ENCODE peak calls at places on chromosomes 16 and 17, in six cellular contexts. Z is bronchial epithelial cell, U is left lung, L is body of pancreas, V is breast epithelium, Y is WERI-Rb-1. M is an unnamed sample.

GRCh38 chr16:10976663-10977062 is 32.3 kb downstream of the CLEC16A start:
- DNase-seq in Z (no peak), U (no peak), L (no peak), V (no peak), Y (peak), M (peak)

GRCh38 chr17:17366941-17367885 is 64.0 kb downstream of the NT5M start:
- DNase-seq in Z (no peak), U (peak), L (no peak), V (no peak), Y (peak), M (no peak)

GRCh38 chr17:82301916-82302497 is 15.4 kb downstream of the CD7 start:
- DNase-seq in Z (peak), U (peak), L (no peak), V (peak), Y (no peak), M (no peak)

GRCh38 chr17:60630352-60630751 is 30.4 kb downstream of the PPM1D start:
- DNase-seq in Z (no peak), U (no peak), L (peak), V (no peak), Y (no peak), M (peak)

GRCh38 chr17:29390856-29391631 is 881 bp downstream of the TAOK1 start:
- DNase-seq in Z (peak), U (no peak), L (no peak), V (no peak), Y (peak), M (peak)

GRCh38 chr17:7215652-7216139 is 3.9 kb downstream of the DLG4 start:
- DNase-seq in Z (no peak), U (no peak), L (no peak), V (no peak), Y (peak), M (no peak)

GRCh38 chr17:81684442-81684911 is 666 bp downstream of the HGS start:
- DNase-seq in Z (peak), U (no peak), L (no peak), V (no peak), Y (no peak), M (no peak)

GRCh38 chr16:5793556-5793955 is 696.0 kb upstream of the EEF2KMT start:
- DNase-seq in Z (no peak), U (no peak), L (no peak), V (no peak), Y (no peak), M (no peak)

GRCh38 chr17:50290074-50290702 is 15.9 kb downstream of the TMEM92 start:
- DNase-seq in Z (peak), U (no peak), L (peak), V (peak), Y (no peak), M (no peak)

GRCh38 chr17:72640415-72641165 is 451.9 kb downstream of the SLC39A11 start:
- DNase-seq in Z (no peak), U (peak), L (peak), V (no peak), Y (no peak), M (no peak)

GRCh38 chr16:22189473-22190168 is 16.5 kb upstream of the EEF2K start:
- DNase-seq in Z (peak), U (no peak), L (peak), V (peak), Y (peak), M (peak)

GRCh38 chr17:75830168-75831031 is 13.8 kb downstream of the UNC13D start:
- DNase-seq in Z (no peak), U (peak), L (peak), V (no peak), Y (peak), M (peak)

GRCh38 chr16:55120408-55120807 is 189.7 kb downstream of the IRX5 start:
- DNase-seq in Z (peak), U (no peak), L (no peak), V (no peak), Y (peak), M (peak)

GRCh38 chr17:9259419-9259818 is 238.1 kb downstream of the NTN1 start:
- DNase-seq in Z (no peak), U (peak), L (peak), V (peak), Y (no peak), M (no peak)

GRCh38 chr17:2971851-2972250 is 91.6 kb downstream of the OR1D5 start:
- DNase-seq in Z (no peak), U (no peak), L (no peak), V (no peak), Y (no peak), M (no peak)

GRCh38 chr16:17450291-17450690 is 20.5 kb downstream of the XYLT1 start:
- DNase-seq in Z (no peak), U (no peak), L (no peak), V (no peak), Y (no peak), M (no peak)

GRCh38 chr16:19375561-19376158 is 42.0 kb upstream of the TMC5 start:
- DNase-seq in Z (peak), U (no peak), L (peak), V (peak), Y (peak), M (peak)

GRCh38 chr17:16466407-16466806 is 25.6 kb downstream of the LRRC75A start:
- DNase-seq in Z (no peak), U (no peak), L (peak), V (no peak), Y (no peak), M (no peak)

GRCh38 chr17:19313746-19314651 is 48.5 kb downstream of the B9D1 start:
- DNase-seq in Z (no peak), U (peak), L (no peak), V (no peak), Y (no peak), M (no peak)

GRCh38 chr17:9057310-9057709 is 36.0 kb downstream of the NTN1 start:
- DNase-seq in Z (no peak), U (no peak), L (no peak), V (no peak), Y (no peak), M (no peak)

GRCh38 chr16:87583453-87584131 is 18.7 kb upstream of the JPH3 start:
- DNase-seq in Z (no peak), U (peak), L (no peak), V (no peak), Y (no peak), M (peak)

GRCh38 chr16:2912330-2913199 is 834 bp downstream of the FLYWCH1 start:
- DNase-seq in Z (no peak), U (peak), L (peak), V (no peak), Y (no peak), M (peak)

GRCh38 chr16:89004209-89004831 is 27.3 kb upstream of the CBFA2T3 start:
- DNase-seq in Z (no peak), U (peak), L (peak), V (no peak), Y (peak), M (peak)

GRCh38 chr16:11136600-11136999 is 119.4 kb downstream of the SOCS1 start:
- DNase-seq in Z (no peak), U (no peak), L (peak), V (peak), Y (no peak), M (no peak)

GRCh38 chr17:72713701-72714100 is 378.8 kb downstream of the SLC39A11 start:
- DNase-seq in Z (no peak), U (no peak), L (no peak), V (no peak), Y (no peak), M (no peak)

GRCh38 chr17:69558796-69559195 is 144.3 kb downstream of the MAP2K6 start:
- DNase-seq in Z (peak), U (no peak), L (no peak), V (no peak), Y (no peak), M (no peak)

GRCh38 chr17:34542700-34543336 is 36.6 kb upstream of the TMEM132E start:
- DNase-seq in Z (peak), U (no peak), L (peak), V (no peak), Y (peak), M (peak)

GRCh38 chr16:61148930-61149329 is 887.3 kb downstream of the CDH8 start:
- DNase-seq in Z (no peak), U (no peak), L (no peak), V (no peak), Y (peak), M (no peak)

GRCh38 chr17:49434821-49435581 is 20.3 kb upstream of the PHB1 start:
- DNase-seq in Z (peak), U (no peak), L (peak), V (peak), Y (peak), M (peak)

GRCh38 chr17:65057520-65058075 is 1.1 kb upstream of the GNA13 start:
- DNase-seq in Z (peak), U (no peak), L (peak), V (peak), Y (no peak), M (no peak)

GRCh38 chr16:60648260-60648659 is 1388.0 kb downstream of the CDH8 start:
- DNase-seq in Z (peak), U (no peak), L (no peak), V (no peak), Y (no peak), M (no peak)

GRCh38 chr16:89574681-89575246 is 794 bp upstream of the CPNE7 start:
- DNase-seq in Z (peak), U (no peak), L (peak), V (no peak), Y (no peak), M (peak)

GRCh38 chr17:752620-753219 is 656 bp upstream of the GEMIN4 start:
- DNase-seq in Z (no peak), U (peak), L (peak), V (peak), Y (no peak), M (no peak)

GRCh38 chr16:73565263-73565662 is 517.3 kb upstream of the ZFHX3 start:
- DNase-seq in Z (peak), U (no peak), L (no peak), V (no peak), Y (no peak), M (no peak)

GRCh38 chr17:27329146-27329805 is 35.4 kb downstream of the WSB1 start:
- DNase-seq in Z (no peak), U (no peak), L (no peak), V (no peak), Y (no peak), M (no peak)

GRCh38 chr16:74984194-74984669 is 691 bp downstream of the WDR59 start:
- DNase-seq in Z (peak), U (no peak), L (no peak), V (no peak), Y (no peak), M (peak)

GRCh38 chr16:12318661-12319463 is 342.3 kb downstream of the SNX29 start:
- DNase-seq in Z (no peak), U (no peak), L (no peak), V (no peak), Y (no peak), M (no peak)

GRCh38 chr17:10730956-10731879 is 1.4 kb upstream of the TMEM220 start:
- DNase-seq in Z (no peak), U (no peak), L (no peak), V (no peak), Y (no peak), M (no peak)

GRCh38 chr17:10733666-10734065 is 3.8 kb upstream of the TMEM220 start:
- DNase-seq in Z (no peak), U (no peak), L (no peak), V (no peak), Y (no peak), M (no peak)

GRCh38 chr17:10728331-10728730 is 1.5 kb downstream of the TMEM220 start:
- DNase-seq in Z (no peak), U (no peak), L (no peak), V (no peak), Y (no peak), M (no peak)

GRCh38 chr17:10727192-10727591 is 2.6 kb downstream of the TMEM220 start:
- DNase-seq in Z (peak), U (no peak), L (no peak), V (no peak), Y (no peak), M (no peak)

DNA sequence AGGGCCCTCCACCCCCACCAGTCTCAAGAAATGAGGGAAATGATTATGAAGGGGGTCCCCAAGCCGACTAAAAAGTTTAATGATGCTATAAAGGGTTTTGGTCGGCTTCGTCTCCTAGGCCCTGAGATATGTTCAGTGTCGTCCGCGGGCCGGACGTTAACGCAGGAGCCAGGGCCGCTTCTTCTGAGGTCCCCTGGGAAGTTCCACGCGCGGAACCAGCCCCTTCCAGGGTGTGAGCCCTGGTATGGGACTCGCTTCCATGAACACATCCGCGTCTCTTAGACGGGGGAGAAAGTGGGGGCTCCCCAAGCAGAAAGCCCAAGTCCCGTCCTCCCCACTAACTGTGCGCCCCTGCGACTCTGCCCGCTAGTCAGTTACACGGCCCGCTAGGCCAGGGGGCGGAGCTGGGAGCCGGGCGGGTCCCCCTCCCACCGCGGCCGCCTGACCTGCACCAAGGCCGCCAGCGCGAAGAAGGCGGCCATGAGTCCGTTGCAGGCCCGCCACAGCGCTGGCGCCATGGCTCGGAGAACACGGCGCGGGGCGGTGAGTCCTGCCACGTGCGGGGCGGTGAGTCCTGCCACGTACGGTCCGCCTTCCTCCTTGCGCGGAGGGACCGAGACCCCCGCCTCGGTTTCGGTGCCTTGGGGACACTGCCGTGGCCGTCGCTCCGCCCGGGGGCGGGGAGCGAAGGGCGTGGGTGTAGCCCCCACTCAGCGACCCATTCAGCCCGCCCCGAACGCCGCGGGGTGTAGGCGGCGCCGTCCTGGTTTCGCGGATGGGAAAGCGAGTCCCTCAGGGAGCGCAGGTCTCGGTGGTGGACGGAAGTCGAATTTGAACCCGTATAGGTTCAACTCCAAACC is at the start of gene TMEM220:
- DNase-seq in Z (peak), U (peak), L (peak), V (peak), Y (peak), M (peak)
- H3K4me3 ChIP-seq in Z (peak), U (peak), L (peak), V (peak), Y (peak), M (peak)

GRCh38 chr16:66207139-66207863 is 159.2 kb upstream of the CDH5 start:
- DNase-seq in Z (no peak), U (no peak), L (no peak), V (peak), Y (no peak), M (peak)
- TF ChIP-seq CTCF in Z (no peak), U (no peak), L (no peak), V (no peak), Y (no peak), M (no peak)

GRCh38 chr16:49716268-49716667 is 139.6 kb downstream of the ZNF423 start:
- DNase-seq in Z (no peak), U (no peak), L (no peak), V (no peak), Y (no peak), M (no peak)

GRCh38 chr16:49712106-49712505 is 143.8 kb downstream of the ZNF423 start:
- DNase-seq in Z (no peak), U (no peak), L (no peak), V (no peak), Y (no peak), M (no peak)

GRCh38 chr16:49712567-49712966 is 143.3 kb downstream of the ZNF423 start:
- DNase-seq in Z (no peak), U (no peak), L (no peak), V (no peak), Y (no peak), M (no peak)

GRCh38 chr16:49717693-49718092 is 138.2 kb downstream of the ZNF423 start:
- DNase-seq in Z (no peak), U (no peak), L (no peak), V (no peak), Y (no peak), M (no peak)

GRCh38 chr16:49713770-49714169 is 142.1 kb downstream of the ZNF423 start:
- DNase-seq in Z (no peak), U (no peak), L (no peak), V (no peak), Y (no peak), M (no peak)
- H3K4me3 ChIP-seq in Z (no peak), U (no peak), L (no peak), V (no peak), Y (no peak), M (no peak)

GRCh38 chr16:71648162-71648561 is 22.2 kb downstream of the MARVELD3 start:
- DNase-seq in Z (no peak), U (no peak), L (peak), V (no peak), Y (no peak), M (no peak)

GRCh38 chr16:71648921-71649320 is 22.9 kb downstream of the MARVELD3 start:
- DNase-seq in Z (peak), U (no peak), L (no peak), V (no peak), Y (no peak), M (no peak)

GRCh38 chr16:71647391-71647790 is 21.4 kb downstream of the MARVELD3 start:
- DNase-seq in Z (no peak), U (no peak), L (peak), V (no peak), Y (no peak), M (no peak)

DNA sequence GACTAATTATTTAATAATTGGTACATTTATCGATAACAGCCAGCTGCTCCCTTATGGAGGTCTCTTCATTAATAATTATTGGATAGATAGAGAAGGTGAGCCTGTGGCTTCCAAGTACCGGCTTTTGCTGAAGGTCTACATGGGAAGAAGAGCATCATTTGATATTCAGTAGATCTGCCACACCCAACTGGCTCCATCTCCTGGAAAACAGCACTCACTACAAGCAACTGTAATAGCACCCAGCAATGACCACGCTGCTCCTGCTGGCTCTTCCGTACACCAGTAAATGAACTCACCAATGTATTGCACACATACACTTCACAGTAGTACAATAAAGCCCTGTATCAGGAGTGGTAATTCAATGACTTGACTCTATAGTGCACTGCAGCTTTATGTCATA is 19.5 kb downstream of the MARVELD3 start:
- DNase-seq in Z (peak), U (no peak), L (peak), V (no peak), Y (peak), M (peak)
- TF ChIP-seq CTCF in Z (peak), U (no peak), L (peak), V (peak), Y (peak), M (peak)

GRCh38 chr16:1330931-1331711 is 2.3 kb upstream of the BAIAP3 start:
- DNase-seq in Z (no peak), U (no peak), L (no peak), V (no peak), Y (no peak), M (no peak)
- H3K4me3 ChIP-seq in Z (no peak), U (no peak), L (no peak), V (peak), Y (no peak), M (no peak)

GRCh38 chr17:47834756-47835155 is 3.3 kb downstream of the LRRC46 start:
- DNase-seq in Z (no peak), U (no peak), L (no peak), V (no peak), Y (no peak), M (no peak)
- TF ChIP-seq CTCF in Z (no peak), U (no peak), L (no peak), V (no peak), Y (no peak), M (no peak)

DNA sequence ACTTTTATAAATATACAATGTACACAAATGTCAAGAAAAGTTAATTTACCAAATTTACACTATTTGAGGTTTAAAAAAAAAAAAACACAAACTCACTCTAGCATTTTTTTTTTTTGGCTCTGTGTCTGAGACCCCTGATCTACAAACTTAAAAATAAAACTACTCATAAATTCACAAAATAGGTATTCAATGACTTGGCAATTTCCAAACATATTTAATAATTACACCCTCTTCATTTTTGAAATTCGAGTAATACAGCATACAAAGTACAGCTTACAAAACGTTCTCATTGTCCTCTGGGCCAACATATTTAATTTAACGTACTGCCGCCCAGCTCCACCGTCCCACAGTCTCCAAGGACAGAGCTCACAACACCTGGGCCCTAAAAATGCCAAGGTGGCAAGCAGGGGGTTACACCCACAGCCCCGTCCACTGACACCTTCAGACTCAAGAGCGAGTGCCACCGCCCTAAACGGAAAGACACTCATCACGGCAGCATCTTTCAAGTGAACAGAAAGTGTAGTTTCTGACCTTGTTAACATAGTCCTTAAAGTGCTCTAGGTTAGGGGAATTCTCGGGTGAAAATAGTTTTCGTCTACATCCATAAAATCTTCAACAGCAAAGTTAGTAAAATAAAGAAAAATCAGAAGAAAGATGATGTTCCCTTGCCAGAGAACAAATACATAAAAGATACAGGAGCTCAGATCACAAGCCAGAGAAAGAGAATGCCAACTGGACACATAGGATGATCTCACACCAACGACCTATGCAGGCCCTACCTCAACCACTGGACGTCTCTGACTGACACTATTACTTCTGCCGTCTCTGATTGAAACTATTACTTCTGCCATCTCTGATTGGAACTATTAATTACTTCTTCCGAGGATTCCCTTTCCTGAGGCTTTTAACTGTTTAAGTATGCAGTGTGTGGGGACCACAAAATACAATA is 4.2 kb downstream of the ADCY9 start:
- DNase-seq in Z (no peak), U (no peak), L (no peak), V (no peak), Y (no peak), M (no peak)
- H3K4me3 ChIP-seq in Z (peak), U (peak), L (peak), V (peak), Y (no peak), M (peak)

M was measured in cardiac muscle cell.